ENCODE peak calls at places on chromosomes 16 and 17, in six cellular contexts. U is AG09319, G is MCF 10A, E is sigmoid colon, V is testis, W is left ventricle myocardium inferior. I is an unnamed sample.

GRCh38 chr16:24955975-24956731 is 59.0 kb downstream of the ARHGAP17 start:
- DNase-seq in U (no peak), G (no peak), E (no peak), V (no peak), W (no peak), I (no peak)

GRCh38 chr16:1707193-1707790 is 1.3 kb downstream of the MAPK8IP3 start:
- DNase-seq in U (no peak), G (peak; percentile 43), E (no peak), V (no peak), W (no peak), I (no peak)

GRCh38 chr17:32591428-32591827 is 104.6 kb downstream of the CDK5R1 start:
- DNase-seq in U (no peak), G (no peak), E (no peak), V (no peak), W (no peak), I (no peak)

GRCh38 chr17:45852535-45853297 is 8.0 kb downstream of the SPPL2C start:
- DNase-seq in U (peak; percentile 16), G (peak; percentile 73), E (peak; percentile 19), V (peak; percentile 82), W (no peak), I (peak; percentile 12)

GRCh38 chr17:79630821-79631639 is 20.2 kb upstream of the RBFOX3 start:
- DNase-seq in U (no peak), G (no peak), E (peak; percentile 18), V (peak; percentile 7), W (peak; percentile 0), I (no peak)

GRCh38 chr16:89009343-89010209 is 32.6 kb upstream of the CBFA2T3 start:
- DNase-seq in U (no peak), G (peak; percentile 31), E (peak; percentile 58), V (no peak), W (no peak), I (no peak)

GRCh38 chr17:19724501-19725420 is 8.4 kb upstream of the SLC47A2 start:
- DNase-seq in U (no peak), G (peak; percentile 91), E (peak; percentile 85), V (peak; percentile 75), W (peak; percentile 62), I (no peak)

GRCh38 chr16:85690469-85691064 is 1.8 kb upstream of the GINS2 start:
- DNase-seq in U (no peak), G (no peak), E (no peak), V (no peak), W (no peak), I (no peak)

DNA sequence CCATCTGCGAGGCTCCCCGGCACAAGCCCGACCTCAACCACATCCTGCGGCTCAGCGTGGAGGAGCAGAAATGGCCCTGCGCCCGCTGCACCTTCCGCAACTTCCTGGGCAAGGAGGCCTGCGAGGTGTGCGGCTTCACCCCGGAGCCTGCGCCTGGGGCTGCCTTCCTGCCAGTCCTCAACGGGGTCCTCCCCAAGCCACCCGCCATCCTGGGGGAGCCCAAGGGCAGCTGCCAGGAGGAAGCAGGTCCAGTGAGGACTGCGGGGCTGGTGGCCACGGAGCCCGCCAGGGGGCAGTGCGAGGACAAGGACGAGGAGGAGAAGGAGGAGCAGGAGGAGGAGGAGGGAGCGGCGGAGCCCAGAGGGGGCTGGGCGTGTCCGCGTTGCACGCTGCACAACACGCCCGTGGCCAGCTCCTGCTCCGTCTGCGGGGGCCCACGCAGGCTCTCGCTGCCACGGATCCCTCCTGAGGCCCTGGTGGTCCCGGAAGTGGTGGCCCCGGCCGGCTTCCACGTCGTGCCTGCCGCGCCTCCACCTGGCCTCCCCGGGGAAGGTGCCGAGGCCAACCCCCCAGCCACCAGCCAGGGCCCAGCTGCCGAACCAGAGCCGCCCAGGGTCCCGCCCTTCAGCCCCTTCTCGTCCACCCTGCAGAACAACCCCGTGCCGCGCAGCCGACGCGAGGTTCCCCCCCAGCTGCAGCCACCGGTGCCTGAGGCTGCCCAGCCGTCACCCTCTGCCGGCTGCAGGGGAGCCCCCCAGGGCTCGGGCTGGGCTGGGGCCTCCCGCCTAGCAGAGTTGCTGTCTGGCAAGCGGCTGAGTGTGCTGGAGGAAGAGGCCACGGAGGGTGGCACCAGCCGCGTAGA is 13.1 kb upstream of the PRR35 start:
- DNase-seq in U (no peak), G (no peak), E (peak; percentile 86), V (peak; percentile 84), W (peak; percentile 68), I (no peak)
- TF ChIP-seq CTCF in U (peak; percentile 45), G (no peak), E (peak; percentile 46), V (peak; percentile 58), W (peak; percentile 57), I (peak; percentile 47)

DNA sequence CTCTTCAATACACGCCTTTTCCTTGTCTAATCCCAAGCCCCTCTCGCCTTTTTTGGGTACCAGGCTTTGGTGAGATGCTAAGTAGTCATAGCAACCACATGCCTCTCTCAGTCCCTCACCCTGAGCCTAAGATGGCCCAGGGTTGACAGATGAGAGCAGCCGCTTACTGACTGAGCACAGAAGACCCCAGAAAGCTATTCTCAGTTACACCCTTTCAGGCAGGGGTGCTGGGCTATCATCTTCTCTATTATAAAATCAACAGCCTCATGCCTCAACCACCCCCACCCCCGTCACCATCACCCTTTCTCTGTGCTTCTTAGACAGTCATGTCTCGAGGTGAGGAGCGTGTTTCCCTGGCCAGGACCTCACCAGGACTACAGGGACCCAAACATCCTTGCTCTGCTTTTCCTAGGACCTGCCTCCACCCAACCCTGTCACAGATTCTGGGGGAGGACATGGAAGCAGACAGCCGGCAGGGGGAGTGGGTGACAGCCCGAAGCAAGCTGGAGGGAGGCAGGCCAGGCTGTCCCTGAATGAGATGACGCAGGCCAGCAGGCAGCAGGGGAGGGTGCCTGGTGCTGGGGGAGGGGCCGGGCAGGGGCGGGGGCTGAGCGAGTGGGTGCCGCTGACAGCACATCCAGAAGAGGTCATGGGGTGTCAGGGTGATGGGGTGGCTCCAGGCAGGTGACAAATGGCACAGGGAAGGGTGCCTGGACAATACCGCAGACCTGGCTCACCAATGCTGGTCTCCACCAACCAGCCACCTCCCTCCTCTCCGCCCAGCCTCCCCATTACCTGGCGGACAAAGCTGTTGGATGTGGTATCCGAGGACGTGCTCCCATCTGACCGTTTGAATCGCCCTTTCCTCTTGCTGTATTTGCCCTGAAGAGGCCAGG is 3.1 kb downstream of the CACNB1 start:
- DNase-seq in U (no peak), G (no peak), E (peak; percentile 87), V (peak; percentile 85), W (peak; percentile 68), I (no peak)
- TF ChIP-seq CTCF in U (peak; percentile 57), G (no peak), E (peak; percentile 25), V (no peak), W (peak; percentile 55), I (peak; percentile 62)

DNA sequence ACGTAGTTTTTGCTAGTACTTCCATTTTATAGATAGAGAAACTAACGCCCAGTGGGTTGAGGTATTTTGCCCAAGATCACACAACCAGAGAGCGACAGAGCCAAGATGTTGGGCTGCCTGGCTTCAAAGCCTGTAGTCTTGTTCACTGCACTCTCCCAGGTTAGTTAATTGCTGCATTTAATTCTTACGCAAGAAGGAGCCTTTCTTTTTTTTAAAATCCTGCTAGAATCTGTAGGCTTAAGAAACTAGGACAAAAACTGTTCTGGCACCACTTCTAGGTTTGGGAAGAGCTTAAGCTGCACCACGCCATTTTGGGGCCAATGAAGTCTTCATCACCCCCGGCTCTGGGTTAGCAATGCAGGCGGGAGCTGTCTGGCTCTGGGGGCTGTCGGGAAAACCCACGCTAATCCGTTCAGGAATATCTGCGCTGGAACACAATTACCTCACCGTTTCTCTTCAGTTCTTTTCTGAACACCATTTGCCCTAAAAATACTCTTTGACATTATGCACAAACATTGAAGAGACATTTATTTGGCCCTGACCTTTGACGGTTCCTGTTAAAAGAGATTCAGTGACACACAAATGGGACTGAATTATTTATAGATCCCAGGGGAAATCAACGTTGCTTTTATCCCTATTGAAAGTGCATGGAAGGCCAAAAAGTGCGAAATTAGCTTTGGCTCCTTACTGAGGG is 249.1 kb downstream of the HAPSTR1 start:
- DNase-seq in U (no peak), G (no peak), E (no peak), V (no peak), W (no peak), I (no peak)
- TF ChIP-seq CTCF in U (no peak), G (no peak), E (no peak), V (no peak), W (no peak), I (no peak)

GRCh38 chr17:77010667-77011066 is 130.1 kb upstream of the SEC14L1 start:
- DNase-seq in U (no peak), G (no peak), E (no peak), V (no peak), W (no peak), I (no peak)

GRCh38 chr17:77009877-77010276 is 130.9 kb upstream of the SEC14L1 start:
- DNase-seq in U (no peak), G (no peak), E (no peak), V (no peak), W (no peak), I (no peak)

GRCh38 chr17:77011173-77012011 is 129.4 kb upstream of the SEC14L1 start:
- DNase-seq in U (no peak), G (peak; percentile 54), E (no peak), V (peak; percentile 75), W (no peak), I (peak; percentile 32)
- TF ChIP-seq CTCF in U (peak; percentile 60), G (peak; percentile 51), E (no peak), V (peak; percentile 51), W (peak; percentile 58), I (peak; percentile 71)

GRCh38 chr16:74724820-74725549 is 24.3 kb upstream of the MLKL start:
- DNase-seq in U (no peak), G (peak; percentile 68), E (no peak), V (no peak), W (no peak), I (no peak)
- TF ChIP-seq CTCF in U (peak; percentile 8), G (peak; percentile 17), E (peak; percentile 13), V (no peak), W (no peak), I (peak; percentile 20)

GRCh38 chr17:27816946-27817345 is 16.6 kb upstream of the NOS2 start:
- DNase-seq in U (no peak), G (no peak), E (no peak), V (no peak), W (no peak), I (no peak)
- TF ChIP-seq CTCF in U (no peak), G (no peak), E (no peak), V (no peak), W (no peak), I (no peak)

DNA sequence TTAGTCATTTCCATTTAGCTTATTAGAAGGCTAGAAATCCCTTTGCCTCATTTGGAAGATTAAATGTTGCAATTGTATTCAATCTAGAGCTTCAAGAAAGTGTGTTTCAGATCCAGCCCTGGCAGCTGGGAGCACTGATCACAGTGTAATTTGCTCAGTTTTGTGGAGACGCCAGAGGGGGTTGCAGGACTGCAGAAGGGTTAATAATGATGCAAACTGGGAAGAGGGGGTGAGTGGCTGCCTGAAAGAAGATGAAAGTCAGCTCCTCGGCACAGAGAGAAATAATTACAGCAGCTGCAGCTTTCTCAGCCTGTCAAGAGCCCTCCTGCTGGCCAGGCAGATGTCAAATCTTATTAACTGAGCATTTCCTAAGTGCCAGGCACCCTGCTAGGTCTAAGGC is 97.8 kb downstream of the ZNF18 start:
- DNase-seq in U (no peak), G (no peak), E (peak; percentile 67), V (no peak), W (no peak), I (no peak)
- TF ChIP-seq CTCF in U (no peak), G (no peak), E (no peak), V (no peak), W (no peak), I (no peak)